ENCODE peak calls at places on chromosomes 2 and 18, in four cellular contexts. S is activated CD4-positive, CD25-positive, alpha-beta regulatory T cell; P is left ventricle myocardium inferior; L is AML-193. Q is an unnamed sample.

GRCh38 chr2:172643142-172643541 is 87.3 kb downstream of the PDK1 start:
- DNase-seq in P (no peak), L (no peak), S (no peak), Q (no peak)

GRCh38 chr2:142980246-142981068 is 103.0 kb downstream of the KYNU start:
- DNase-seq in S (no peak), P (no peak), L (peak; percentile 52), Q (peak; percentile 18)

GRCh38 chr2:218567797-218568189 is 358 bp downstream of the USP37 start:
- DNase-seq in L (no peak), S (peak; percentile 67), P (no peak), Q (no peak)

GRCh38 chr2:30862054-30862651 is 54.9 kb upstream of the CAPN13 start:
- DNase-seq in L (peak; percentile 61), P (peak; percentile 29), S (peak; percentile 4), Q (peak; percentile 62)

GRCh38 chr2:68594674-68595492 is 48.5 kb upstream of the PROKR1 start:
- DNase-seq in P (peak; percentile 21), S (peak; percentile 9), L (peak; percentile 42), Q (peak; percentile 39)

GRCh38 chr18:42525905-42526304 is 570.9 kb downstream of the PIK3C3 start:
- DNase-seq in L (no peak), P (no peak), S (no peak), Q (no peak)

GRCh38 chr2:232444409-232445148 is 11.4 kb upstream of the ALPI start:
- DNase-seq in S (no peak), L (peak; percentile 25), P (peak; percentile 17), Q (peak; percentile 72)

GRCh38 chr18:48952287-48953095 is 1.7 kb upstream of the SMAD7 start:
- DNase-seq in L (peak; percentile 62), P (peak; percentile 85), S (no peak), Q (peak; percentile 77)

GRCh38 chr18:57755473-57756067 is 47.5 kb downstream of the ATP8B1 start:
- DNase-seq in P (no peak), S (no peak), L (no peak), Q (no peak)

GRCh38 chr18:41170346-41170745 is 784.7 kb upstream of the PIK3C3 start:
- DNase-seq in S (no peak), L (no peak), P (no peak), Q (no peak)

GRCh38 chr2:208609166-208609804 is 202.7 kb downstream of the PTH2R start:
- DNase-seq in L (no peak), P (no peak), S (no peak), Q (no peak)

GRCh38 chr18:57447154-57447621 is 12.0 kb downstream of the ONECUT2 start:
- DNase-seq in S (no peak), L (peak; percentile 12), P (no peak), Q (peak; percentile 45)

GRCh38 chr2:101734511-101735165 is 37.1 kb downstream of the MAP4K4 start:
- DNase-seq in S (no peak), L (no peak), P (no peak), Q (no peak)